ENCODE peak calls at places on chromosomes 11 and 22, in seven cellular contexts. One of them, this sample, is unnamed.

GRCh38 chr11:104033561-104033960 is 2.9 kb upstream of the DDI1 start:
- DNase-seq in left lung: no peak
- DNase-seq in hepatocyte: peak; percentile 15
- DNase-seq in AG04450: no peak
- DNase-seq in prostate gland: no peak
- DNase-seq in stomach: no peak
- DNase-seq in dorsolateral prefrontal cortex: no peak
- DNase-seq in this sample: no peak

GRCh38 chr22:19886605-19887250 is 32.1 kb upstream of the GNB1L start:
- DNase-seq in left lung: peak; percentile 87
- DNase-seq in hepatocyte: no peak
- DNase-seq in AG04450: no peak
- DNase-seq in prostate gland: no peak
- DNase-seq in stomach: no peak
- DNase-seq in dorsolateral prefrontal cortex: no peak
- DNase-seq in this sample: no peak

GRCh38 chr22:40512426-40513136 is 123.9 kb downstream of the MRTFA start:
- DNase-seq in left lung: no peak
- DNase-seq in hepatocyte: peak; percentile 32
- DNase-seq in AG04450: peak; percentile 93
- DNase-seq in prostate gland: no peak
- DNase-seq in stomach: no peak
- DNase-seq in dorsolateral prefrontal cortex: no peak
- DNase-seq in this sample: no peak

GRCh38 chr11:120184371-120184945 is 26.4 kb upstream of the OAF start:
- DNase-seq in left lung: no peak
- DNase-seq in hepatocyte: no peak
- DNase-seq in AG04450: no peak
- DNase-seq in prostate gland: no peak
- DNase-seq in stomach: peak; percentile 24
- DNase-seq in dorsolateral prefrontal cortex: no peak
- DNase-seq in this sample: no peak

GRCh38 chr11:59857444-59858434 is 8.5 kb downstream of the TCN1 start:
- DNase-seq in left lung: no peak
- DNase-seq in hepatocyte: no peak
- DNase-seq in AG04450: no peak
- DNase-seq in prostate gland: no peak
- DNase-seq in stomach: no peak
- DNase-seq in dorsolateral prefrontal cortex: no peak
- DNase-seq in this sample: no peak

GRCh38 chr22:47334596-47334995 is 572.1 kb downstream of the TBC1D22A start:
- DNase-seq in left lung: no peak
- DNase-seq in hepatocyte: no peak
- DNase-seq in AG04450: no peak
- DNase-seq in prostate gland: no peak
- DNase-seq in stomach: no peak
- DNase-seq in dorsolateral prefrontal cortex: no peak
- DNase-seq in this sample: no peak

GRCh38 chr11:105027671-105028070 is 4.7 kb upstream of the CASP5 start:
- DNase-seq in left lung: no peak
- DNase-seq in hepatocyte: no peak
- DNase-seq in AG04450: no peak
- DNase-seq in prostate gland: no peak
- DNase-seq in stomach: no peak
- DNase-seq in dorsolateral prefrontal cortex: no peak
- DNase-seq in this sample: no peak

GRCh38 chr11:128759597-128759996 is 65.7 kb downstream of the FLI1 start:
- DNase-seq in left lung: no peak
- DNase-seq in hepatocyte: peak; percentile 13
- DNase-seq in AG04450: peak; percentile 41
- DNase-seq in prostate gland: no peak
- DNase-seq in stomach: no peak
- DNase-seq in dorsolateral prefrontal cortex: no peak
- DNase-seq in this sample: no peak

GRCh38 chr11:133905677-133906156 is 51.1 kb downstream of the IGSF9B start:
- DNase-seq in left lung: no peak
- DNase-seq in hepatocyte: no peak
- DNase-seq in AG04450: no peak
- DNase-seq in prostate gland: no peak
- DNase-seq in stomach: no peak
- DNase-seq in dorsolateral prefrontal cortex: peak; percentile 15
- DNase-seq in this sample: no peak

GRCh38 chr22:21796863-21797262 is 61.3 kb upstream of the YPEL1 start:
- DNase-seq in left lung: no peak
- DNase-seq in hepatocyte: no peak
- DNase-seq in AG04450: no peak
- DNase-seq in prostate gland: peak; percentile 77
- DNase-seq in stomach: peak; percentile 75
- DNase-seq in dorsolateral prefrontal cortex: peak; percentile 69
- DNase-seq in this sample: no peak

GRCh38 chr11:61919113-61919840 is 1.9 kb upstream of the RAB3IL1 start:
- DNase-seq in left lung: no peak
- DNase-seq in hepatocyte: no peak
- DNase-seq in AG04450: no peak
- DNase-seq in prostate gland: no peak
- DNase-seq in stomach: no peak
- DNase-seq in dorsolateral prefrontal cortex: no peak
- DNase-seq in this sample: no peak

GRCh38 chr11:114594703-114595102 is 883 bp downstream of the NXPE4 start:
- DNase-seq in left lung: no peak
- DNase-seq in hepatocyte: no peak
- DNase-seq in AG04450: no peak
- DNase-seq in prostate gland: no peak
- DNase-seq in stomach: no peak
- DNase-seq in dorsolateral prefrontal cortex: no peak
- DNase-seq in this sample: no peak

GRCh38 chr11:78432058-78432515 is 14.5 kb upstream of the GAB2 start:
- DNase-seq in left lung: no peak
- DNase-seq in hepatocyte: no peak
- DNase-seq in AG04450: no peak
- DNase-seq in prostate gland: no peak
- DNase-seq in stomach: no peak
- DNase-seq in dorsolateral prefrontal cortex: no peak
- DNase-seq in this sample: peak; percentile 36

GRCh38 chr22:46072030-46072881 is 78.1 kb upstream of the PPARA start:
- DNase-seq in left lung: peak; percentile 93
- DNase-seq in hepatocyte: peak; percentile 78
- DNase-seq in AG04450: no peak
- DNase-seq in prostate gland: no peak
- DNase-seq in stomach: peak; percentile 82
- DNase-seq in dorsolateral prefrontal cortex: peak; percentile 44
- DNase-seq in this sample: peak; percentile 60

GRCh38 chr22:28019360-28019759 is 100.3 kb upstream of the PITPNB start:
- DNase-seq in left lung: no peak
- DNase-seq in hepatocyte: no peak
- DNase-seq in AG04450: no peak
- DNase-seq in prostate gland: no peak
- DNase-seq in stomach: peak; percentile 20
- DNase-seq in dorsolateral prefrontal cortex: peak; percentile 23
- DNase-seq in this sample: no peak

GRCh38 chr22:26360169-26360885 is 68.7 kb upstream of the ASPHD2 start:
- DNase-seq in left lung: no peak
- DNase-seq in hepatocyte: peak; percentile 78
- DNase-seq in AG04450: peak; percentile 44
- DNase-seq in prostate gland: peak; percentile 33
- DNase-seq in stomach: peak; percentile 72
- DNase-seq in dorsolateral prefrontal cortex: peak; percentile 77
- DNase-seq in this sample: peak; percentile 68

GRCh38 chr11:17777086-17777725 is 42.6 kb downstream of the KCNC1 start:
- DNase-seq in left lung: peak; percentile 50
- DNase-seq in hepatocyte: no peak
- DNase-seq in AG04450: no peak
- DNase-seq in prostate gland: no peak
- DNase-seq in stomach: no peak
- DNase-seq in dorsolateral prefrontal cortex: no peak
- DNase-seq in this sample: no peak

GRCh38 chr11:9226514-9226913 is 38.6 kb downstream of the DENND5A start:
- DNase-seq in left lung: no peak
- DNase-seq in hepatocyte: no peak
- DNase-seq in AG04450: no peak
- DNase-seq in prostate gland: no peak
- DNase-seq in stomach: no peak
- DNase-seq in dorsolateral prefrontal cortex: no peak
- DNase-seq in this sample: no peak
- TF ChIP-seq CTCF in left lung: no peak
- TF ChIP-seq CTCF in hepatocyte: no peak
- TF ChIP-seq CTCF in AG04450: no peak
- TF ChIP-seq CTCF in prostate gland: no peak
- TF ChIP-seq CTCF in stomach: no peak
- TF ChIP-seq CTCF in dorsolateral prefrontal cortex: no peak
- TF ChIP-seq CTCF in this sample: no peak

DNA sequence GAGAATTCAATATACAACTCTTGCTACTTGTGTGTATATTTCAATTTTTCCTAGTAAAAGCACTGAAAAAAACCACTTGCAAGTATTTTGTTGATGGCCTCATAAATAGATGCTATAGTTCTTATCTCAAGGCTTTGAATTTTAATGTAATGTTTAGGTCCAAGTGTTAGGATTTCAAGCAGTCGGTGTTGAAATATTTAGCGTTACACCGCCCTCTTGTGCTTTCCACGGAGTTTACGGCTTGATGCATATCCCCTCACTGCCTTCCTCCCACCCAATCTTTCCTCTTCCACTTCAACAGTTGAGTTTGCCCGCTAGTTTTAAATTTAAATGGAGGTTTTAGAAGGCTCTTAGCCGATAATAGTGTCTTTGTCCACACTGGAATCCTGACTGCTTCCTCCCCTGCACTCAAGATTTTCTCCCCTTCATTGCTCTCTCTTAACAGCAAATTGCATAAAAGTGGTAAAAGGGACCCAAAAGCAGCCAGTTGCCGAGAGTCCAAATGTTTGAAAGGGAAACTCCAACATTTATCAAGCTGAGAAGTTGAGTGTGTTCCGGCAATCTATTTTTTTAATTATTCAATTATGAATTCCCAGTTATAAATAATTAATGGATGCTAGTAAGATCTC is 25.9 kb upstream of the HTATIP2 start:
- DNase-seq in left lung: no peak
- DNase-seq in hepatocyte: peak; percentile 54
- DNase-seq in AG04450: no peak
- DNase-seq in prostate gland: no peak
- DNase-seq in stomach: no peak
- DNase-seq in dorsolateral prefrontal cortex: no peak
- DNase-seq in this sample: peak; percentile 16
- TF ChIP-seq CTCF in left lung: no peak
- TF ChIP-seq CTCF in hepatocyte: peak; percentile 65
- TF ChIP-seq CTCF in AG04450: peak; percentile 55
- TF ChIP-seq CTCF in prostate gland: no peak
- TF ChIP-seq CTCF in stomach: no peak
- TF ChIP-seq CTCF in dorsolateral prefrontal cortex: peak; percentile 61
- TF ChIP-seq CTCF in this sample: peak; percentile 12

DNA sequence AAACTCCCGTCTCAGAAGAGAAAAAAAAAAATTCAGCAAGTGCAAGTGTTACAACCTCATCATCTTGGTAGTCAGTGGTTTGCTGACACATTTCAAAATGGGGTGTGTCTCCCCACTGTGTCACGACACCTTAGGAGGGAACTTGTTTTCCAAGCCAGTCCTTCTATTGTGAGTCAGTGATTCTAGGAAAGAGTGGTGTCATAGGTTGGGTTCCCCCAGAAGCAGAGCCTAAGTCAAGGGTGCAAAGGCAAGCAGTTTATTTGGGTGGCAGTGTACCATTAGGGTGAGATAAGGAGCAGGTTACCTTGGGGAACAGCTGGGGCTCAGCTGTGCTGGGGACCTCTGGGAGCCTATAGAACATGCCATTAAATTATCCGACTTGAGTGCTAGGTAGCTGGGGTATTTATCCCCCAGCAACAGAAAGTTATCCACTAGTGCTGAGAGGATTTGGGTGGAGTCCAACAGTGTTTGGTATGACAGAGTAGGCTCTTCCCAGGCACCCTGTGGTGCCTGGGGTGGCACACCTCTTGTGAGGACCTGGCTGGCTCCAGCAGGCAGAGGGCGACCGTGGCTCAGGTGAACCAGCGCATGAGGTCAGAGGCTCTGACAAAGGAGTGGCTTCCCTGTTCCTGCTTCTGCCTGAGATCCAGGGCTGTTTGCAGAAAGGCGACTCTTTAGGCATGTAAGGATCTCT is 41.7 kb downstream of the KIAA1671 start:
- DNase-seq in left lung: peak; percentile 39
- DNase-seq in hepatocyte: peak; percentile 50
- DNase-seq in AG04450: no peak
- DNase-seq in prostate gland: no peak
- DNase-seq in stomach: peak; percentile 58
- DNase-seq in dorsolateral prefrontal cortex: no peak
- DNase-seq in this sample: peak; percentile 74
- TF ChIP-seq CTCF in left lung: no peak
- TF ChIP-seq CTCF in hepatocyte: peak; percentile 5
- TF ChIP-seq CTCF in AG04450: no peak
- TF ChIP-seq CTCF in prostate gland: no peak
- TF ChIP-seq CTCF in stomach: no peak
- TF ChIP-seq CTCF in dorsolateral prefrontal cortex: no peak
- TF ChIP-seq CTCF in this sample: no peak

GRCh38 chr11:35995872-35996271 is 52.0 kb downstream of the LDLRAD3 start:
- DNase-seq in left lung: no peak
- DNase-seq in hepatocyte: no peak
- DNase-seq in AG04450: no peak
- DNase-seq in prostate gland: no peak
- DNase-seq in stomach: no peak
- DNase-seq in dorsolateral prefrontal cortex: no peak
- DNase-seq in this sample: no peak
- TF ChIP-seq CTCF in left lung: no peak
- TF ChIP-seq CTCF in hepatocyte: no peak
- TF ChIP-seq CTCF in AG04450: no peak
- TF ChIP-seq CTCF in prostate gland: no peak
- TF ChIP-seq CTCF in stomach: no peak
- TF ChIP-seq CTCF in dorsolateral prefrontal cortex: no peak
- TF ChIP-seq CTCF in this sample: no peak